ENCODE peak calls at places on chromosome 3, in five cellular contexts. P, X, O, C and I are unnamed samples.

GRCh38 chr3:58661836-58662235 is 4.7 kb downstream of the FAM3D start:
- DNase-seq in P (no peak), C (no peak), X (no peak), O (no peak), I (no peak)

GRCh38 chr3:58529516-58530353 is 7.3 kb downstream of the ACOX2 start:
- DNase-seq in P (no peak), X (no peak), C (peak; percentile 59), O (no peak), I (no peak)

GRCh38 chr3:1183320-1184048 is 90.7 kb downstream of the CNTN6 start:
- DNase-seq in P (no peak), C (peak; percentile 40), O (no peak), X (no peak), I (no peak)

GRCh38 chr3:177521305-177521704 is 324.0 kb upstream of the TBL1XR1 start:
- DNase-seq in X (no peak), C (no peak), O (no peak), P (no peak), I (no peak)

GRCh38 chr3:112751564-112751963 is 95.1 kb downstream of the CD200R1L start:
- DNase-seq in X (no peak), P (no peak), C (no peak), O (no peak), I (no peak)

GRCh38 chr3:106345353-106346027 is 476.7 kb upstream of the CBLB start:
- DNase-seq in C (peak; percentile 97), P (no peak), O (peak; percentile 99), X (no peak), I (no peak)

GRCh38 chr3:53073553-53074365 is 27.9 kb upstream of the SFMBT1 start:
- DNase-seq in O (no peak), C (no peak), P (no peak), X (peak; percentile 31), I (no peak)

GRCh38 chr3:128709038-128709437 is 16.9 kb upstream of the RAB7A start:
- DNase-seq in C (no peak), O (no peak), X (no peak), P (no peak), I (no peak)

GRCh38 chr3:54819926-54820325 is 107.9 kb downstream of the LRTM1 start:
- DNase-seq in O (no peak), P (no peak), X (no peak), C (peak; percentile 15), I (no peak)

GRCh38 chr3:180063783-180064182 is 27.0 kb upstream of the PEX5L start:
- DNase-seq in C (no peak), P (no peak), O (no peak), X (no peak), I (no peak)

GRCh38 chr3:176463610-176464009 is 733.7 kb downstream of the TBL1XR1 start:
- DNase-seq in P (no peak), O (no peak), C (no peak), X (no peak), I (no peak)

GRCh38 chr3:133238015-133238414 is 161.8 kb upstream of the BFSP2 start:
- DNase-seq in X (no peak), C (peak; percentile 26), P (no peak), O (no peak), I (no peak)

GRCh38 chr3:173397161-173398110 is at the start of gene NLGN1:
- DNase-seq in O (peak; percentile 53), X (no peak), C (peak; percentile 70), P (no peak), I (peak; percentile 18)

GRCh38 chr3:146747928-146748327 is 142.8 kb upstream of the PLSCR5 start:
- DNase-seq in X (no peak), C (peak; percentile 89), P (no peak), O (peak; percentile 14), I (no peak)

GRCh38 chr3:38613426-38613825 is 36.1 kb downstream of the SCN5A start:
- DNase-seq in C (no peak), X (peak; percentile 33), O (no peak), P (no peak), I (no peak)

GRCh38 chr3:46235425-46235824 is 6.8 kb upstream of the CCR3 start:
- DNase-seq in O (no peak), P (no peak), C (no peak), X (no peak), I (no peak)

GRCh38 chr3:113783980-113784379 is 37.1 kb downstream of the ATP6V1A start:
- DNase-seq in O (no peak), C (peak; percentile 53), P (no peak), X (no peak), I (no peak)

GRCh38 chr3:11991751-11992150 is 12.4 kb upstream of the SYN2 start:
- DNase-seq in C (no peak), P (no peak), X (no peak), O (no peak), I (no peak)

GRCh38 chr3:121834079-121834730 is 655 bp downstream of the IQCB1 start:
- DNase-seq in O (no peak), P (no peak), X (peak; percentile 63), C (peak; percentile 22), I (no peak)

GRCh38 chr3:176510097-176510496 is 687.2 kb downstream of the TBL1XR1 start:
- DNase-seq in O (no peak), C (no peak), X (no peak), P (no peak), I (no peak)

GRCh38 chr3:67804545-67804944 is 150.1 kb upstream of the SUCLG2 start:
- DNase-seq in X (no peak), O (no peak), C (no peak), P (no peak), I (no peak)

GRCh38 chr3:39024497-39024896 is 27.2 kb downstream of the SCN11A start:
- DNase-seq in C (no peak), X (no peak), O (no peak), P (no peak), I (no peak)

GRCh38 chr3:185822221-185822956 is 2.5 kb downstream of the IGF2BP2 start:
- DNase-seq in C (peak; percentile 73), O (no peak), P (no peak), X (no peak), I (no peak)

GRCh38 chr3:10335871-10336622 is 15.1 kb upstream of the SEC13 start:
- DNase-seq in P (no peak), X (no peak), O (no peak), C (no peak), I (no peak)

GRCh38 chr3:151631946-151632345 is 101.8 kb upstream of the AADACL2 start:
- DNase-seq in X (no peak), O (no peak), P (no peak), C (no peak), I (no peak)

GRCh38 chr3:52782412-52783210 is 5.2 kb downstream of the ITIH1 start:
- DNase-seq in X (no peak), C (no peak), O (no peak), P (no peak), I (no peak)

GRCh38 chr3:129441215-129441614 is 1.2 kb downstream of the IFT122 start:
- DNase-seq in P (no peak), O (no peak), C (peak; percentile 13), X (no peak), I (no peak)

GRCh38 chr3:107206141-107206540 is 171.1 kb upstream of the CCDC54 start:
- DNase-seq in X (no peak), C (peak; percentile 90), P (no peak), O (peak; percentile 11), I (no peak)

GRCh38 chr3:25428003-25428861 is at the start of gene RARB:
- DNase-seq in C (peak; percentile 99), P (no peak), O (peak; percentile 66), X (no peak), I (no peak)

GRCh38 chr3:83039422-83039821 is 1278.0 kb upstream of the GBE1 start:
- DNase-seq in P (no peak), O (no peak), X (no peak), C (peak; percentile 78), I (no peak)

GRCh38 chr3:121718205-121718846 is 31.2 kb downstream of the GOLGB1 start:
- DNase-seq in O (no peak), C (no peak), P (no peak), X (no peak), I (no peak)

GRCh38 chr3:115099115-115099884 is 47.8 kb downstream of the ZBTB20 start:
- DNase-seq in C (no peak), X (no peak), P (no peak), O (no peak), I (no peak)

GRCh38 chr3:108505811-108506210 is 4.6 kb downstream of the MYH15 start:
- DNase-seq in P (no peak), O (no peak), X (no peak), C (peak; percentile 10), I (no peak)

GRCh38 chr3:171345112-171345843 is 114.9 kb downstream of the TNIK start:
- DNase-seq in X (no peak), C (no peak), O (no peak), P (no peak), I (no peak)

GRCh38 chr3:114567774-114568173 is 273.9 kb downstream of the TIGIT start:
- DNase-seq in C (peak; percentile 29), P (no peak), X (no peak), O (no peak), I (no peak)

GRCh38 chr3:182226995-182227394 is 515.3 kb downstream of the SOX2 start:
- DNase-seq in O (no peak), P (no peak), X (no peak), C (no peak), I (no peak)

GRCh38 chr3:168884353-168884903 is 779.1 kb downstream of the MECOM start:
- DNase-seq in P (no peak), O (peak; percentile 18), X (no peak), C (peak; percentile 91), I (no peak)